ENCODE peak calls at places on chromosomes 11 and 22, in eight cellular contexts. R is BJ, O is neural progenitor cell, M is tibial artery, S is mucosa of descending colon, J is cardiac muscle cell, D is A549, E is coronary artery. Y is an unnamed sample.

GRCh38 chr11:126355324-126355925 is at the start of gene ST3GAL4:
- DNase-seq in O (peak; percentile 96), R (no peak), E (peak; percentile 89), M (peak; percentile 90), S (peak; percentile 68), D (peak; percentile 69), J (peak; percentile 90), Y (peak; percentile 60)

GRCh38 chr11:86608251-86608799 is 64.1 kb downstream of the ME3 start:
- DNase-seq in E (no peak), J (peak; percentile 61), O (peak; percentile 66), S (peak; percentile 76), R (peak; percentile 26), D (peak; percentile 84), M (peak; percentile 79), Y (peak; percentile 82)

GRCh38 chr11:1753426-1754305 is 3.3 kb upstream of the IFITM10 start:
- DNase-seq in J (no peak), E (no peak), D (no peak), M (peak; percentile 64), O (no peak), R (no peak), S (no peak), Y (no peak)

GRCh38 chr11:38491986-38492385 is 1894.0 kb upstream of the RAG2 start:
- DNase-seq in E (no peak), M (no peak), O (no peak), R (no peak), D (no peak), S (no peak), J (no peak), Y (peak; percentile 51)

GRCh38 chr11:74506823-74507222 is 13.3 kb upstream of the LIPT2 start:
- DNase-seq in O (no peak), D (no peak), E (no peak), M (no peak), R (no peak), J (no peak), S (no peak), Y (peak; percentile 22)

GRCh38 chr11:116736763-116737162 is 36.0 kb downstream of the BUD13 start:
- DNase-seq in E (no peak), D (peak; percentile 48), R (no peak), J (no peak), O (no peak), S (no peak), M (no peak), Y (no peak)

GRCh38 chr11:2156416-2157182 is 4.4 kb downstream of the INS start:
- DNase-seq in O (peak; percentile 85), D (peak; percentile 62), M (peak; percentile 77), R (no peak), S (peak; percentile 84), E (no peak), J (peak; percentile 81), Y (peak; percentile 59)

GRCh38 chr22:19515654-19516377 is 8.4 kb downstream of the CLDN5 start:
- DNase-seq in J (no peak), E (no peak), M (peak; percentile 47), D (no peak), R (no peak), S (no peak), O (no peak), Y (no peak)

GRCh38 chr11:47378836-47379170 is 456 bp upstream of the SPI1 start:
- DNase-seq in E (no peak), O (no peak), S (no peak), R (no peak), M (no peak), J (no peak), D (no peak), Y (no peak)
- H3K4me3 ChIP-seq in E (no peak overlapping the region), O (no peak overlapping the region), S (no peak overlapping the region), R (no peak overlapping the region), M (no peak overlapping the region), J (no peak overlapping the region), D (no peak overlapping the region), Y (no peak overlapping the region)

GRCh38 chr11:64088159-64089026 is 52.7 kb downstream of the FLRT1 start:
- DNase-seq in R (no peak), O (peak; percentile 72), S (no peak), J (peak; percentile 47), M (no peak), D (peak; percentile 51), E (no peak), Y (peak; percentile 29)
- TF ChIP-seq CTCF in R (peak; percentile 25), O (peak; percentile 60), S (no peak), J (peak; percentile 14), M (no peak), D (peak; percentile 46), E (no peak), Y (peak; percentile 49)

DNA sequence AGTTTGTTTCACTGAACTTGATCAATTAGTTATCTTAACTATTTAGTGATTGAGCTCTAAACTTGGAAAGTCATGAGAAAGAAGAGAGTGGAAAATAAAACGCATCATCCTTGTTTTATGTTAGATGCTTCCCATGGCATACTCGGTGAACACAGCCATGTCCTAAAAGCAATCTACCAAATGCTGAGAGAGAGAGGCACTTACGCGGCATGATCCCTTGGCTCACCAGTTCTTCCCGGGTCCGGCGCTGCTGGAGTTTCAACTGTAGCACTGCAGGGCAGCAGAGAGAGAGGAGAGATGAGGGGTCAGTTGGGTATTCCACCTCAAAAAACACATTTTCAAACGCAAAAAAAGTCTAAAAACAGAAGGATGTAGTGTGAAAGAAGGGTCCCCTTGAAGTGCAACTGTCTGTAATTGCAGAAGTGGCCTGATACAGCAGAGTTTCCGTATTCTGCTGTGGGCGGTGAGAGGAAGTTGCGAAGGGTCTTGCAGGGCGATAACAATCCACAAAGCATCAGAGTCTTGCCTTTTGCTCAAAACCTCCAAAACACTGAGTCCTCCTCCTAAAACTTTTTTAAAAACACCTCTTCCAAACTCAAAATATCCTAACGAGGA is 92.7 kb downstream of the SGSM3 start:
- DNase-seq in O (no peak), J (no peak), M (no peak), S (peak; percentile 34), R (no peak), D (no peak), E (no peak), Y (no peak)
- H3K4me3 ChIP-seq in O (no peak overlapping the region), J (no peak overlapping the region), M (peak overlapping the region; percentile 12), S (no peak overlapping the region), R (no peak overlapping the region), D (no peak overlapping the region), E (peak overlapping the region; percentile 30), Y (no peak overlapping the region)

GRCh38 chr11:120663142-120663541 is 151.6 kb downstream of the GRIK4 start:
- DNase-seq in O (no peak), D (no peak), E (no peak), S (no peak), J (no peak), M (no peak), R (no peak), Y (no peak)

GRCh38 chr11:120667281-120667680 is 155.7 kb downstream of the GRIK4 start:
- DNase-seq in J (no peak), O (peak; percentile 57), R (no peak), E (no peak), M (no peak), D (no peak), S (no peak), Y (no peak)

GRCh38 chr11:120662071-120662611 is 150.6 kb downstream of the GRIK4 start:
- DNase-seq in O (no peak), E (no peak), R (no peak), S (no peak), D (no peak), M (no peak), J (no peak), Y (no peak)

GRCh38 chr11:120667934-120668333 is 156.4 kb downstream of the GRIK4 start:
- DNase-seq in J (no peak), D (no peak), S (no peak), M (no peak), E (no peak), O (no peak), R (no peak), Y (no peak)

GRCh38 chr11:120666121-120666639 is 154.6 kb downstream of the GRIK4 start:
- DNase-seq in O (peak; percentile 55), D (no peak), M (no peak), S (no peak), E (no peak), R (no peak), J (no peak), Y (no peak)
- TF ChIP-seq CTCF in O (peak; percentile 49), D (no peak), M (no peak), S (no peak), E (no peak), R (no peak), J (no peak), Y (no peak)

GRCh38 chr11:133927690-133928627 is 28.8 kb downstream of the IGSF9B start:
- DNase-seq in M (peak; percentile 81), O (peak; percentile 82), J (peak; percentile 67), S (peak; percentile 76), R (no peak), E (no peak), D (peak; percentile 59), Y (peak; percentile 42)
- H3K4me3 ChIP-seq in M (no peak overlapping the region), O (no peak overlapping the region), J (no peak overlapping the region), S (no peak overlapping the region), R (no peak overlapping the region), E (no peak overlapping the region), D (no peak overlapping the region), Y (no peak overlapping the region)

DNA sequence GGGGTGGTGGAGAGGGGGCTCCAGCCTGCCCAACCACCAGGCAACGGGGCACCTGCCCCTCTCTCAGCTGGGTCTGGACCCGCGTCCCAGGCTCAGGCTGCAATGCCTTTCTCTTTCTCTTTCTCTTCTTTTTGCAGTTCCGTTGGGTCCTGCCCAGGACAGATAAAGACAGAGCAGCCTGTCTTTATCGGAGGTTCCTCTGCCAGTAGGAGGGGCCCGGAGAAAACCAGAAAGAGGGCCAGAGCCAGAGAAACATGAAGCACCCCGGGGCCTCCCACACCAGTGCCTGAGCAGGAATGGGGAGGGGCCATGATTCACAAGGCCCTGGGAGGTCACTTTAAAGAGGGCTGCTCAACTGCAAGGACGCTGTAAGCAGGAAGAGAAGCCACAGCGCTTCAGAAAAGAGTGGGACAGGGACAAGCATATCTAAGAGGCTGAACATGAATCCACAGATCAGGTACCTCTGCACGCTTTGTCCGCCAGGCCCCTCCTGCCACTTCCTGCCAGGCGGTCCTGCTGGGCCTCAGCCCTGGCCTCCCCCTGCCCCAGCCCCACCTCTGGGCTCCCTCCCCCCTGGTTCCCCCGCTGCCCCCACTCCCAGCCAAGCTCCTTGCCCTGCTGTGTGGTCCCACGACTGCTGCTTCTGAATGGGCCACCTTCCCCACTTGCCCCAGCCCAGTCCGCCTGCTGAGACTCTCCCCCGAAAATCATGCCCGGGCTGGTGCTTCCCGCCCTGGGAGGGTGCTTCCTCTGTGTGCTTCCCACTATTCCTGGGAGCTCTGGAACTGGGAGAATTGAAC is at the start of gene APOBEC3C:
- DNase-seq in R (peak; percentile 52), S (peak; percentile 87), E (peak; percentile 81), M (peak; percentile 88), O (peak; percentile 70), J (peak; percentile 84), D (peak; percentile 80), Y (peak; percentile 90)
- TF ChIP-seq CTCF in R (no peak), S (no peak), E (no peak), M (no peak), O (no peak), J (peak; percentile 8), D (no peak), Y (peak; percentile 10)